ENCODE peak calls at places on chromosome 10, in four cellular contexts. One of them, this sample, is unnamed.

GRCh38 chr10:75982611-75983369 is 551.4 kb downstream of the LRMDA start:
- DNase-seq in epithelial cell of proximal tubule: no peak
- DNase-seq in adrenal gland: peak; percentile 80
- DNase-seq in CD4-positive, CD25-positive, alpha-beta regulatory T cell: no peak
- DNase-seq in this sample: no peak

GRCh38 chr10:103120977-103121735 is 71.9 kb downstream of the NT5C2 start:
- DNase-seq in CD4-positive, CD25-positive, alpha-beta regulatory T cell: no peak
- DNase-seq in epithelial cell of proximal tubule: no peak
- DNase-seq in adrenal gland: no peak
- DNase-seq in this sample: no peak

GRCh38 chr10:119209050-119209735 is 1.8 kb downstream of the GRK5 start:
- DNase-seq in CD4-positive, CD25-positive, alpha-beta regulatory T cell: peak; percentile 65
- DNase-seq in epithelial cell of proximal tubule: no peak
- DNase-seq in adrenal gland: peak; percentile 67
- DNase-seq in this sample: peak; percentile 63

GRCh38 chr10:65017523-65017922 is 1496.3 kb downstream of the REEP3 start:
- DNase-seq in epithelial cell of proximal tubule: no peak
- DNase-seq in CD4-positive, CD25-positive, alpha-beta regulatory T cell: no peak
- DNase-seq in adrenal gland: no peak
- DNase-seq in this sample: no peak

GRCh38 chr10:8365935-8366911 is 311.7 kb downstream of the GATA3 start:
- DNase-seq in epithelial cell of proximal tubule: no peak
- DNase-seq in adrenal gland: no peak
- DNase-seq in CD4-positive, CD25-positive, alpha-beta regulatory T cell: peak; percentile 40
- DNase-seq in this sample: peak; percentile 46

GRCh38 chr10:78196964-78197363 is 163.3 kb downstream of the RPS24 start:
- DNase-seq in epithelial cell of proximal tubule: peak; percentile 73
- DNase-seq in adrenal gland: peak; percentile 51
- DNase-seq in CD4-positive, CD25-positive, alpha-beta regulatory T cell: peak; percentile 2
- DNase-seq in this sample: no peak

GRCh38 chr10:99279626-99280111 is 44.0 kb upstream of the HPSE2 start:
- DNase-seq in CD4-positive, CD25-positive, alpha-beta regulatory T cell: no peak
- DNase-seq in adrenal gland: no peak
- DNase-seq in epithelial cell of proximal tubule: peak; percentile 10
- DNase-seq in this sample: no peak

GRCh38 chr10:94038024-94038423 is 44.3 kb downstream of the PLCE1 start:
- DNase-seq in epithelial cell of proximal tubule: no peak
- DNase-seq in adrenal gland: no peak
- DNase-seq in CD4-positive, CD25-positive, alpha-beta regulatory T cell: no peak
- DNase-seq in this sample: no peak

GRCh38 chr10:50333872-50334271 is 82.6 kb upstream of the ASAH2 start:
- DNase-seq in CD4-positive, CD25-positive, alpha-beta regulatory T cell: peak; percentile 49
- DNase-seq in adrenal gland: no peak
- DNase-seq in epithelial cell of proximal tubule: no peak
- DNase-seq in this sample: no peak

GRCh38 chr10:80283536-80284199 is 5.8 kb downstream of the MAT1A start:
- DNase-seq in epithelial cell of proximal tubule: no peak
- DNase-seq in CD4-positive, CD25-positive, alpha-beta regulatory T cell: no peak
- DNase-seq in adrenal gland: no peak
- DNase-seq in this sample: no peak

GRCh38 chr10:6218692-6219493 is 16.2 kb downstream of the PFKFB3 start:
- DNase-seq in adrenal gland: no peak
- DNase-seq in epithelial cell of proximal tubule: no peak
- DNase-seq in CD4-positive, CD25-positive, alpha-beta regulatory T cell: no peak
- DNase-seq in this sample: no peak

GRCh38 chr10:124279882-124280281 is 138.8 kb downstream of the OAT start:
- DNase-seq in adrenal gland: peak; percentile 22
- DNase-seq in epithelial cell of proximal tubule: no peak
- DNase-seq in CD4-positive, CD25-positive, alpha-beta regulatory T cell: no peak
- DNase-seq in this sample: no peak

GRCh38 chr10:72593963-72594362 is 31.9 kb downstream of the MICU1 start:
- DNase-seq in adrenal gland: no peak
- DNase-seq in epithelial cell of proximal tubule: no peak
- DNase-seq in CD4-positive, CD25-positive, alpha-beta regulatory T cell: no peak
- DNase-seq in this sample: no peak

GRCh38 chr10:97140284-97140846 is 45.4 kb downstream of the SLIT1 start:
- DNase-seq in CD4-positive, CD25-positive, alpha-beta regulatory T cell: no peak
- DNase-seq in epithelial cell of proximal tubule: no peak
- DNase-seq in adrenal gland: no peak
- DNase-seq in this sample: no peak
- H3K4me3 ChIP-seq in CD4-positive, CD25-positive, alpha-beta regulatory T cell: no peak overlapping the region
- H3K4me3 ChIP-seq in epithelial cell of proximal tubule: no peak overlapping the region
- H3K4me3 ChIP-seq in adrenal gland: no peak overlapping the region
- H3K4me3 ChIP-seq in this sample: no peak overlapping the region

GRCh38 chr10:11870900-11871407 is 47.8 kb downstream of the PROSER2 start:
- DNase-seq in CD4-positive, CD25-positive, alpha-beta regulatory T cell: no peak
- DNase-seq in adrenal gland: no peak
- DNase-seq in epithelial cell of proximal tubule: no peak
- DNase-seq in this sample: no peak
- H3K4me3 ChIP-seq in CD4-positive, CD25-positive, alpha-beta regulatory T cell: no peak overlapping the region
- H3K4me3 ChIP-seq in adrenal gland: no peak overlapping the region
- H3K4me3 ChIP-seq in epithelial cell of proximal tubule: no peak overlapping the region
- H3K4me3 ChIP-seq in this sample: no peak overlapping the region

GRCh38 chr10:62047240-62047897 is 145.9 kb downstream of the ARID5B start:
- DNase-seq in CD4-positive, CD25-positive, alpha-beta regulatory T cell: peak; percentile 60
- DNase-seq in epithelial cell of proximal tubule: no peak
- DNase-seq in adrenal gland: no peak
- DNase-seq in this sample: no peak
- H3K4me3 ChIP-seq in CD4-positive, CD25-positive, alpha-beta regulatory T cell: peak overlapping the region; percentile 99
- H3K4me3 ChIP-seq in epithelial cell of proximal tubule: no peak overlapping the region
- H3K4me3 ChIP-seq in adrenal gland: no peak overlapping the region
- H3K4me3 ChIP-seq in this sample: no peak overlapping the region

GRCh38 chr10:86956841-86957448 is 470 bp downstream of the MMRN2 start:
- DNase-seq in epithelial cell of proximal tubule: no peak
- DNase-seq in CD4-positive, CD25-positive, alpha-beta regulatory T cell: no peak
- DNase-seq in adrenal gland: no peak
- DNase-seq in this sample: no peak
- H3K4me3 ChIP-seq in epithelial cell of proximal tubule: no peak overlapping the region
- H3K4me3 ChIP-seq in CD4-positive, CD25-positive, alpha-beta regulatory T cell: no peak overlapping the region
- H3K4me3 ChIP-seq in adrenal gland: no peak overlapping the region
- H3K4me3 ChIP-seq in this sample: no peak overlapping the region

GRCh38 chr10:43141421-43141820 is 3.2 kb downstream of the CSGALNACT2 start:
- DNase-seq in epithelial cell of proximal tubule: no peak
- DNase-seq in CD4-positive, CD25-positive, alpha-beta regulatory T cell: no peak
- DNase-seq in adrenal gland: no peak
- DNase-seq in this sample: no peak

GRCh38 chr10:43138757-43139241 is 554 bp downstream of the CSGALNACT2 start:
- DNase-seq in epithelial cell of proximal tubule: no peak
- DNase-seq in CD4-positive, CD25-positive, alpha-beta regulatory T cell: peak; percentile 87
- DNase-seq in adrenal gland: peak; percentile 38
- DNase-seq in this sample: peak; percentile 50

GRCh38 chr10:43137701-43137970 is 609 bp upstream of the CSGALNACT2 start:
- DNase-seq in adrenal gland: peak; percentile 58
- DNase-seq in CD4-positive, CD25-positive, alpha-beta regulatory T cell: peak; percentile 48
- DNase-seq in epithelial cell of proximal tubule: no peak
- DNase-seq in this sample: peak; percentile 19

GRCh38 chr10:43137971-43138756 is at the start of gene CSGALNACT2:
- DNase-seq in CD4-positive, CD25-positive, alpha-beta regulatory T cell: peak; percentile 95
- DNase-seq in epithelial cell of proximal tubule: no peak
- DNase-seq in adrenal gland: peak; percentile 86
- DNase-seq in this sample: peak; percentile 87

GRCh38 chr10:43140414-43140813 is 2.2 kb downstream of the CSGALNACT2 start:
- DNase-seq in CD4-positive, CD25-positive, alpha-beta regulatory T cell: peak; percentile 91
- DNase-seq in adrenal gland: no peak
- DNase-seq in epithelial cell of proximal tubule: peak; percentile 64
- DNase-seq in this sample: no peak
- H3K4me3 ChIP-seq in CD4-positive, CD25-positive, alpha-beta regulatory T cell: peak overlapping the region; percentile 96
- H3K4me3 ChIP-seq in adrenal gland: no peak overlapping the region
- H3K4me3 ChIP-seq in epithelial cell of proximal tubule: peak overlapping the region; percentile 79
- H3K4me3 ChIP-seq in this sample: peak overlapping the region; percentile 76

GRCh38 chr10:100828744-100829102 is 83.3 kb downstream of the PAX2 start:
- DNase-seq in CD4-positive, CD25-positive, alpha-beta regulatory T cell: peak; percentile 40
- DNase-seq in epithelial cell of proximal tubule: no peak
- DNase-seq in adrenal gland: no peak
- DNase-seq in this sample: peak; percentile 31

GRCh38 chr10:100825946-100826660 is 80.7 kb downstream of the PAX2 start:
- DNase-seq in epithelial cell of proximal tubule: no peak
- DNase-seq in CD4-positive, CD25-positive, alpha-beta regulatory T cell: no peak
- DNase-seq in adrenal gland: no peak
- DNase-seq in this sample: no peak

GRCh38 chr10:100827819-100828743 is 82.7 kb downstream of the PAX2 start:
- DNase-seq in epithelial cell of proximal tubule: no peak
- DNase-seq in adrenal gland: no peak
- DNase-seq in CD4-positive, CD25-positive, alpha-beta regulatory T cell: no peak
- DNase-seq in this sample: no peak

GRCh38 chr10:100826661-100826982 is 81.2 kb downstream of the PAX2 start:
- DNase-seq in adrenal gland: no peak
- DNase-seq in epithelial cell of proximal tubule: no peak
- DNase-seq in CD4-positive, CD25-positive, alpha-beta regulatory T cell: no peak
- DNase-seq in this sample: no peak

DNA sequence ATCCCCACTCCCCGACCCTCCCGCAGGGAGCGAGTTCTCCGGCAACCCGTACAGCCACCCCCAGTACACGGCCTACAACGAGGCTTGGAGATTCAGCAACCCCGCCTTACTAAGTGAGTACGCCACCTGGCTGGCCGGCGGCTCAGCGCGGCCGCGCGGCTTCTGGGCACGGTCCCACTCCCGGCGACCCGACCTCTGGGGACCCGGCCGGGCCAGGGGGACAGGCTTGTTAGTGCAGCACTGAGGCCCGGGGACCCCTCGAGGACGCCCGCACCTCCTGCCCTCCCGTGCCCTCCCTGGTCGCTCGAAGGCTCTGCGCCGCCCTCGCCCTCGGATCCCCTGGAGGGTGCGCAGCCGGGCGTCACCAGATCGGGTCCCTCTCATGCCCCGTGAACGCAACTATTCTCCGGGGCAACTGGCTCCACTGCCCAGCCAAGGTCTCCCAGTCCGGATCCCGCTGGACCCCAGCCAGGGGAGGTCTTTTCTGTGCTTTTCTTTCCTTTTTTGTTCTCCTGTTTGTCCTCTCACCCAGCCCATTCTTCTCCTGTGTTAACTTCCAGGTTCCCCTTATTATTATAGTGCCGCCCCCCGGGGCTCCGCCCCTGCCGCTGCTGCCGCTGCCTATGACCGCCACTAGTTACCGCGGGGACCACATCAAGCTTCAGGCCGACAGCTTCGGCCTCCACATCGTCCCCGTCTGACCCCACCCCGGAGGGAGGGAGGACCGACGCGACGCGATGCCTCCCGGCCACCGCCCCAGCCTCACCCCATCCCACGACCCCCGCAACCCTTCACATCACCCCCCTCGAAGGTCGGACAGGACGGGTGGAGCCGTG is 81.8 kb downstream of the PAX2 start:
- DNase-seq in epithelial cell of proximal tubule: no peak
- DNase-seq in adrenal gland: no peak
- DNase-seq in CD4-positive, CD25-positive, alpha-beta regulatory T cell: no peak
- DNase-seq in this sample: no peak
- H3K4me3 ChIP-seq in epithelial cell of proximal tubule: no peak overlapping the region
- H3K4me3 ChIP-seq in adrenal gland: no peak overlapping the region
- H3K4me3 ChIP-seq in CD4-positive, CD25-positive, alpha-beta regulatory T cell: no peak overlapping the region
- H3K4me3 ChIP-seq in this sample: peak overlapping the region; percentile 52

DNA sequence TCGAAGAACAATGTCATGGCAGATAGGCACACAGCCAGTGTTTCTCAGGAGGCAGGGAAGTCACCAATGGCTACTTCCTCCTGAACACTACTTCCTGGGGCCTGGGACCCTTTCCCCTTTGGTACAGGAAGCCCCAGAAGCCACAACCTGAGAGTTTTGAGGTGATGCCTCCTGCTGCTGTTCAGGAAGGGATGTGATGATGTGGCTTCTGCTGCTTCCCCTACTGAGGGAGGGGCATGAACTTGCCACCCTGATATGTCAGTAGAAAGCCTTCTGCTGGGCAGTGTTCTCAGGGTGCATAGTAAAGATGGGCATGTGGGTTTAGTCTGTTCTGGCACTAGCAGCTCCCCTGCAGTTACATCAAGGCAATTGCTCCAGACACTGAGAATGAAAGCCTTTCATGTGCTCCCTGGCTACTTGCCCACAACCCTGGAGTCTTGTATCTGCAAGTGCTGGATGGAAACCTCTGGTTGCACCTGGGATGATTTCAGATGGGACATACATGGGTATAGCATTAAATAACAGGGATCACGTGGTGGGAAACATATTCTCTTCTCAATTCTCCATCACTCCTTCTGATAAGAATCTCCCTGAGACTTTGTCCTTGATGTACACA is 69.3 kb downstream of the ADRA2A start:
- DNase-seq in adrenal gland: no peak
- DNase-seq in CD4-positive, CD25-positive, alpha-beta regulatory T cell: peak; percentile 3
- DNase-seq in epithelial cell of proximal tubule: no peak
- DNase-seq in this sample: no peak
- H3K4me3 ChIP-seq in adrenal gland: no peak overlapping the region
- H3K4me3 ChIP-seq in CD4-positive, CD25-positive, alpha-beta regulatory T cell: no peak overlapping the region
- H3K4me3 ChIP-seq in epithelial cell of proximal tubule: no peak overlapping the region
- H3K4me3 ChIP-seq in this sample: no peak overlapping the region

DNA sequence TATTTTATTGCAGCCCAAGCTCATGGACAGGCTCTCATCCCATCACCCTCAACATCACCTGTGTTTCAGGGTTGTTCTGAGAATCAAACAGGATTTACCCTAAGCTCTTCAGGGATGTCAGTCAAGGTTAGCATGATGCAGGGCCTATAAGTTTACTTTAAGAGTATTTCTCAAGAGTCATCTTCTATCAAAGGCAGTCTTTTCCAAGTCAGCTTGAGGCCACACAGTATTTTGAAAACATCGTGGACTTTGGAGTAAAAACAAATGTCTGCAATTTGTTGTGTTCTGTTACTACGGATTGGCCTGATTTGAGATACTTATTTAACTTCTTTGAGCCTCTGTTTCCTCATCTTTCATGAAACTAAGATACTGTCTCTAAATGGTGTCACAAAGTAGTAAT is 42.0 kb upstream of the NRP1 start:
- DNase-seq in epithelial cell of proximal tubule: no peak
- DNase-seq in adrenal gland: no peak
- DNase-seq in CD4-positive, CD25-positive, alpha-beta regulatory T cell: no peak
- DNase-seq in this sample: no peak
- H3K4me3 ChIP-seq in epithelial cell of proximal tubule: no peak overlapping the region
- H3K4me3 ChIP-seq in adrenal gland: no peak overlapping the region
- H3K4me3 ChIP-seq in CD4-positive, CD25-positive, alpha-beta regulatory T cell: no peak overlapping the region
- H3K4me3 ChIP-seq in this sample: no peak overlapping the region